ENCODE peak calls at places on chromosomes 7 and 10, in seven cellular contexts. One of them, this sample, is unnamed.
A peak's percentile ranks its signal among the peaks of the same experiment; 100 is the strongest.

GRCh38 chr10:99535764-99536399 is 3.1 kb downstream of the NKX2-3 start:
- DNase-seq in HCT116: no peak
- DNase-seq in bronchial epithelial cell: no peak
- DNase-seq in BJ: no peak
- DNase-seq in mesothelial cell of epicardium: no peak
- DNase-seq in AG09319: no peak
- DNase-seq in nephron progenitor cell: no peak
- DNase-seq in this sample: no peak

GRCh38 chr7:156450473-156450872 is 190.1 kb upstream of the RNF32 start:
- DNase-seq in nephron progenitor cell: no peak
- DNase-seq in mesothelial cell of epicardium: no peak
- DNase-seq in bronchial epithelial cell: no peak
- DNase-seq in BJ: no peak
- DNase-seq in AG09319: no peak
- DNase-seq in HCT116: no peak
- DNase-seq in this sample: no peak

GRCh38 chr10:124632064-124632531 is 112.1 kb downstream of the FAM53B start:
- DNase-seq in nephron progenitor cell: no peak
- DNase-seq in AG09319: no peak
- DNase-seq in bronchial epithelial cell: peak; percentile 65
- DNase-seq in HCT116: no peak
- DNase-seq in mesothelial cell of epicardium: no peak
- DNase-seq in BJ: no peak
- DNase-seq in this sample: no peak

GRCh38 chr7:122736183-122736582 is 33.5 kb upstream of the RNF148 start:
- DNase-seq in bronchial epithelial cell: peak; percentile 12
- DNase-seq in mesothelial cell of epicardium: no peak
- DNase-seq in HCT116: no peak
- DNase-seq in BJ: no peak
- DNase-seq in AG09319: no peak
- DNase-seq in nephron progenitor cell: no peak
- DNase-seq in this sample: no peak

GRCh38 chr10:15147594-15148392 is 20.7 kb downstream of the NMT2 start:
- DNase-seq in bronchial epithelial cell: no peak
- DNase-seq in nephron progenitor cell: no peak
- DNase-seq in BJ: no peak
- DNase-seq in AG09319: no peak
- DNase-seq in HCT116: no peak
- DNase-seq in mesothelial cell of epicardium: no peak
- DNase-seq in this sample: no peak

GRCh38 chr7:69182596-69183467 is 415.4 kb upstream of the AUTS2 start:
- DNase-seq in mesothelial cell of epicardium: no peak
- DNase-seq in AG09319: no peak
- DNase-seq in BJ: no peak
- DNase-seq in bronchial epithelial cell: no peak
- DNase-seq in HCT116: no peak
- DNase-seq in nephron progenitor cell: no peak
- DNase-seq in this sample: no peak

GRCh38 chr7:76278540-76278939 is 23.9 kb upstream of the HSPB1 start:
- DNase-seq in HCT116: no peak
- DNase-seq in BJ: no peak
- DNase-seq in nephron progenitor cell: no peak
- DNase-seq in mesothelial cell of epicardium: no peak
- DNase-seq in AG09319: no peak
- DNase-seq in bronchial epithelial cell: no peak
- DNase-seq in this sample: no peak

GRCh38 chr10:17199351-17199804 is 2.1 kb downstream of the TRDMT1 start:
- DNase-seq in bronchial epithelial cell: no peak
- DNase-seq in BJ: no peak
- DNase-seq in AG09319: peak; percentile 30
- DNase-seq in mesothelial cell of epicardium: no peak
- DNase-seq in nephron progenitor cell: no peak
- DNase-seq in HCT116: no peak
- DNase-seq in this sample: no peak

GRCh38 chr10:61329854-61330253 is 123.3 kb downstream of the TMEM26 start:
- DNase-seq in AG09319: no peak
- DNase-seq in mesothelial cell of epicardium: no peak
- DNase-seq in bronchial epithelial cell: no peak
- DNase-seq in HCT116: no peak
- DNase-seq in BJ: no peak
- DNase-seq in nephron progenitor cell: no peak
- DNase-seq in this sample: no peak

GRCh38 chr7:7989133-7989984 is 20.8 kb downstream of the GLCCI1 start:
- DNase-seq in mesothelial cell of epicardium: no peak
- DNase-seq in BJ: no peak
- DNase-seq in HCT116: no peak
- DNase-seq in AG09319: no peak
- DNase-seq in bronchial epithelial cell: no peak
- DNase-seq in nephron progenitor cell: no peak
- DNase-seq in this sample: no peak

GRCh38 chr7:39624202-39624807 is 933 bp downstream of the RALA start:
- DNase-seq in BJ: no peak
- DNase-seq in mesothelial cell of epicardium: no peak
- DNase-seq in bronchial epithelial cell: peak; percentile 71
- DNase-seq in nephron progenitor cell: peak; percentile 10
- DNase-seq in AG09319: no peak
- DNase-seq in HCT116: no peak
- DNase-seq in this sample: peak; percentile 52

GRCh38 chr7:134362587-134363483 is 46.1 kb upstream of the SLC35B4 start:
- DNase-seq in bronchial epithelial cell: peak; percentile 55
- DNase-seq in nephron progenitor cell: no peak
- DNase-seq in mesothelial cell of epicardium: no peak
- DNase-seq in AG09319: peak; percentile 18
- DNase-seq in BJ: no peak
- DNase-seq in HCT116: no peak
- DNase-seq in this sample: no peak

GRCh38 chr7:26365897-26366267 is 74.2 kb downstream of the SNX10 start:
- DNase-seq in nephron progenitor cell: no peak
- DNase-seq in mesothelial cell of epicardium: no peak
- DNase-seq in BJ: no peak
- DNase-seq in AG09319: no peak
- DNase-seq in HCT116: no peak
- DNase-seq in bronchial epithelial cell: no peak
- DNase-seq in this sample: no peak

GRCh38 chr7:26367219-26367711 is 75.6 kb downstream of the SNX10 start:
- DNase-seq in HCT116: no peak
- DNase-seq in bronchial epithelial cell: no peak
- DNase-seq in AG09319: no peak
- DNase-seq in BJ: no peak
- DNase-seq in nephron progenitor cell: no peak
- DNase-seq in mesothelial cell of epicardium: no peak
- DNase-seq in this sample: no peak

GRCh38 chr7:26369519-26370385 is 78.1 kb downstream of the SNX10 start:
- DNase-seq in AG09319: peak; percentile 2
- DNase-seq in BJ: no peak
- DNase-seq in mesothelial cell of epicardium: no peak
- DNase-seq in nephron progenitor cell: peak; percentile 36
- DNase-seq in bronchial epithelial cell: peak; percentile 41
- DNase-seq in HCT116: peak; percentile 21
- DNase-seq in this sample: peak; percentile 63

GRCh38 chr7:26365077-26365896 is 73.6 kb downstream of the SNX10 start:
- DNase-seq in bronchial epithelial cell: peak; percentile 68
- DNase-seq in HCT116: peak; percentile 51
- DNase-seq in nephron progenitor cell: peak; percentile 40
- DNase-seq in BJ: peak; percentile 13
- DNase-seq in AG09319: peak; percentile 38
- DNase-seq in mesothelial cell of epicardium: no peak
- DNase-seq in this sample: peak; percentile 45

DNA sequence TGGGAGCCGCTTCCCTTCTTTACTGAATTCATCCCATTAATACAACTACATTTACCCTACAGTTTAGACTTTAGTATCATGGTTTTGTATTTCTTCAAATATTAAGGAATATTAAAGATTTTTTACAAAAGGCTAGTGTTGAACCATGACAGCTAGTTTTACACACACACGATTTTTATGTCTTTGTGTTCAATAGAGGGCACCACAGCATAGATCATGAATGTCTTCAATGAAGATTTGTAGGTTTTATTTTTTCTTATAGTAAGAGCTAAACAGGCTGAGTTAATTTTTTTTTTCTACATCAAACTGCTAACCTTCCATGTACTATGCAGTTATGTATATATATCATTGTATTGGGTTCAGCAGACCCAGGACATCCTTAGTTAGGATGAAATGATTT is 76.9 kb downstream of the SNX10 start:
- DNase-seq in BJ: no peak
- DNase-seq in nephron progenitor cell: no peak
- DNase-seq in mesothelial cell of epicardium: no peak
- DNase-seq in AG09319: no peak
- DNase-seq in HCT116: no peak
- DNase-seq in bronchial epithelial cell: no peak
- DNase-seq in this sample: no peak
- TF ChIP-seq CTCF in BJ: peak; percentile 9
- TF ChIP-seq CTCF in nephron progenitor cell: no peak
- TF ChIP-seq CTCF in mesothelial cell of epicardium: no peak
- TF ChIP-seq CTCF in AG09319: no peak
- TF ChIP-seq CTCF in HCT116: peak; percentile 28
- TF ChIP-seq CTCF in bronchial epithelial cell: no peak
- TF ChIP-seq CTCF in this sample: no peak

DNA sequence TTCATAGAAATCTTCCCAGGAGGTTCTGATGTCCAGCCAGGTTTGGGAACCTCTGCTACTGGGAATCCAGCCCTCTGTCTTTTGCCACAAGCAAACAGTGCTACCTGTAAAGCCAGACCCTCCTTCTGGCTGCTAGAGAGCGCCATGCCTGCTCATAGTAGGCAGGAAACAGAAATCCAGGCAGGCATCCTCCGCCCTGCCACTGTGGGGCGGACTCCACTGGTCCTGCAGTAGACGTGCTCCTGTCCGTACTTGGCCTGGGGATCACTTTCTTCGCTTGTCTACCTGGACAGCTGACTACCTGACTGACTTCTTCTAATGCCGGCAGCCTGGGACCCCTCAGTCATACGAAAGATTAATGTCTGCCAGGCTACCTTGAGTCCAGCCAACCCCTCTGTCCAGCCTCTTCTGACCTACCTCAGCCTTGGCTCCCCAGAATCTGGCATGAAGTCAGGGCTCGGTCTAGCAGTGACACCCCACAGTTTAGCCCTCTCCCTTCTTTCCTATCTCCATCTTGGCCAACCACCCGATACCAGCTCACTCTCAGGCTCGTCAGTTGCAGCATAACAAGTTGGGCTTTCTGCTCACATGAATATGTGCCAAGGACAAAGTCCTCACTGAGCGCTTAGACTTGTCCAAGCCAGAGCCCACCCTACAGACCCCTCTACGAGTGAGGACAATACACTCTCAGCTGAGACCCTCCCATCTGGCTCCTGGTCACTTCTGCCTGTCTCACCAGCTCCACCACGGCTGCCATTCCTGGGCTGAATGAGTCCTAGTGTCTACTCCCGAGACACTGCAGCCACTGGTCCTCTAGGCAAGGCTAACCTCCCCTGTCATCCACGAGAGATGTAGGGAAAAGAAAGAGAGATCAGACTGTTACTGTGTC is 43.9 kb upstream of the OPALIN start:
- DNase-seq in mesothelial cell of epicardium: peak; percentile 7
- DNase-seq in HCT116: no peak
- DNase-seq in nephron progenitor cell: no peak
- DNase-seq in bronchial epithelial cell: no peak
- DNase-seq in AG09319: no peak
- DNase-seq in BJ: no peak
- DNase-seq in this sample: no peak
- TF ChIP-seq CTCF in mesothelial cell of epicardium: no peak
- TF ChIP-seq CTCF in HCT116: no peak
- TF ChIP-seq CTCF in nephron progenitor cell: no peak
- TF ChIP-seq CTCF in bronchial epithelial cell: no peak
- TF ChIP-seq CTCF in AG09319: no peak
- TF ChIP-seq CTCF in BJ: no peak
- TF ChIP-seq CTCF in this sample: no peak

DNA sequence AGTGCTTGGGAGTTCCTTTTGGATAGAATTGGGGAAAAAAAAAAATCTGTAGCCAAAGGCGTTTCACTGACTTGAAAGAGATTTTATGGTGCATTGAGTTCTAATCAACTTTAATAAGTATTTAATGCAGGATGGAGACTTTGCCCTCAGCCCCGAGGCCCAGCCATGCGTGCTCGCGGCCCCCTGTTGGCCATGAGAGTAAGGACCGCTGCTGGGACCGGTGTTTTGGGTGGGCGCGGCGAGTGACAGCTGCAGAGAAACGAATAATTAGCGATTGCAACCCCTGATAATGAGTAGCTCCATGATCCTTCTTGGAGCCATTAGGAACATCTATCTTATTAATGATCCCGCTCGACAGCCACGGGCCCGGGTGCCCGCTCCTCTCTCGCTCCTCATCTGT is 347.4 kb downstream of the RPS24 start:
- DNase-seq in BJ: no peak
- DNase-seq in mesothelial cell of epicardium: no peak
- DNase-seq in HCT116: no peak
- DNase-seq in AG09319: no peak
- DNase-seq in bronchial epithelial cell: no peak
- DNase-seq in nephron progenitor cell: peak; percentile 27
- DNase-seq in this sample: no peak
- TF ChIP-seq CTCF in BJ: peak; percentile 53
- TF ChIP-seq CTCF in mesothelial cell of epicardium: peak; percentile 50
- TF ChIP-seq CTCF in HCT116: peak; percentile 63
- TF ChIP-seq CTCF in AG09319: peak; percentile 21
- TF ChIP-seq CTCF in bronchial epithelial cell: no peak
- TF ChIP-seq CTCF in nephron progenitor cell: peak; percentile 43
- TF ChIP-seq CTCF in this sample: no peak

GRCh38 chr10:3395487-3395886 is 222.9 kb upstream of the PITRM1 start:
- DNase-seq in HCT116: no peak
- DNase-seq in mesothelial cell of epicardium: no peak
- DNase-seq in bronchial epithelial cell: no peak
- DNase-seq in BJ: no peak
- DNase-seq in AG09319: no peak
- DNase-seq in nephron progenitor cell: no peak
- DNase-seq in this sample: no peak

GRCh38 chr10:3397231-3397630 is 224.6 kb upstream of the PITRM1 start:
- DNase-seq in mesothelial cell of epicardium: no peak
- DNase-seq in HCT116: no peak
- DNase-seq in AG09319: no peak
- DNase-seq in bronchial epithelial cell: peak; percentile 51
- DNase-seq in nephron progenitor cell: no peak
- DNase-seq in BJ: no peak
- DNase-seq in this sample: no peak

GRCh38 chr10:3393958-3394357 is 221.4 kb upstream of the PITRM1 start:
- DNase-seq in AG09319: no peak
- DNase-seq in bronchial epithelial cell: no peak
- DNase-seq in BJ: no peak
- DNase-seq in nephron progenitor cell: no peak
- DNase-seq in mesothelial cell of epicardium: no peak
- DNase-seq in HCT116: no peak
- DNase-seq in this sample: no peak

GRCh38 chr10:3396116-3396515 is 223.5 kb upstream of the PITRM1 start:
- DNase-seq in mesothelial cell of epicardium: peak; percentile 31
- DNase-seq in nephron progenitor cell: no peak
- DNase-seq in AG09319: no peak
- DNase-seq in BJ: no peak
- DNase-seq in bronchial epithelial cell: no peak
- DNase-seq in HCT116: no peak
- DNase-seq in this sample: no peak

DNA sequence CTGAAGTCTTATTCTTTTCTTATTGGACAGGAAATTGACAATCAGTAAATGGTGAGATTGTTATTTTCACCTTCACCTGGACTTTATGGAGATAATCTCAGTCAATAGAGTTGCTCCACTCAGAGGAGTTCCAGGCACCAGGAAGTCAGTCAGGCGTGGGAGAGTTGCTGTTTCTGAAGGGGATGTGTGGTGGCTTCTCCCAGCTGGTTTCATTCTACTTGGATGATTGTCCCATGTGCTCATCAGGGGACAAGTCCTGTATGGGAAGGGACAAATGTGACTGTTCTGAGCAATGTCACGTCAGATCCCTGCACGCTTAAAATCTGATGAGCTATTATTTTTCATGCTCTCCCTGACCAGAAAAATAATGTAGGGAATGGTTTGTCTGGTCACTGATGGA is 222.5 kb upstream of the PITRM1 start:
- DNase-seq in HCT116: no peak
- DNase-seq in AG09319: no peak
- DNase-seq in mesothelial cell of epicardium: no peak
- DNase-seq in BJ: no peak
- DNase-seq in bronchial epithelial cell: no peak
- DNase-seq in nephron progenitor cell: no peak
- DNase-seq in this sample: no peak
- TF ChIP-seq CTCF in HCT116: no peak
- TF ChIP-seq CTCF in AG09319: no peak
- TF ChIP-seq CTCF in mesothelial cell of epicardium: no peak
- TF ChIP-seq CTCF in BJ: no peak
- TF ChIP-seq CTCF in bronchial epithelial cell: no peak
- TF ChIP-seq CTCF in nephron progenitor cell: no peak
- TF ChIP-seq CTCF in this sample: no peak

This sample was measured in RWPE1.